ENCODE peak calls at places on chromosomes 1 and 21, in nine cellular contexts. E, C, A, S, P, Z, B, L and X are unnamed samples.

GRCh38 chr21:26842976-26843911 is 2.0 kb downstream of the ADAMTS1 start:
- DNase-seq in E (peak; percentile 80), C (no peak), A (no peak), S (peak; percentile 83), P (peak; percentile 72), Z (peak; percentile 85), B (peak; percentile 87), L (no peak), X (peak; percentile 75)

GRCh38 chr1:38815903-38816627 is 43.5 kb downstream of the RRAGC start:
- DNase-seq in E (no peak), C (peak; percentile 73), A (no peak), S (peak; percentile 53), P (no peak), Z (no peak), B (peak; percentile 20), L (peak; percentile 92), X (no peak)

GRCh38 chr1:83900530-83900929 is 98.4 kb downstream of the TTLL7 start:
- DNase-seq in E (no peak), C (no peak), A (no peak), S (no peak), P (no peak), Z (no peak), B (no peak), L (no peak), X (peak; percentile 36)

GRCh38 chr1:99992760-99993467 is 23.1 kb downstream of the SLC35A3 start:
- DNase-seq in E (no peak), C (peak; percentile 15), A (no peak), S (no peak), P (no peak), Z (no peak), B (no peak), L (peak; percentile 16), X (no peak)

GRCh38 chr1:36087233-36088123 is 1.2 kb upstream of the ADPRS start:
- DNase-seq in E (no peak), C (no peak), A (no peak), S (no peak), P (no peak), Z (no peak), B (no peak), L (peak; percentile 45), X (no peak)

GRCh38 chr1:116268211-116268610 is 104.8 kb upstream of the ATP1A1 start:
- DNase-seq in E (peak; percentile 94), C (no peak), A (no peak), S (no peak), P (no peak), Z (peak; percentile 80), B (peak; percentile 63), L (no peak), X (no peak)

GRCh38 chr1:211415700-211416099 is 76.3 kb downstream of the RD3 start:
- DNase-seq in E (no peak), C (no peak), A (no peak), S (no peak), P (no peak), Z (no peak), B (no peak), L (no peak), X (no peak)

GRCh38 chr1:18530567-18531502 is 50.1 kb downstream of the KLHDC7A start:
- DNase-seq in E (no peak), C (no peak), A (peak; percentile 21), S (peak; percentile 60), P (peak; percentile 35), Z (no peak), B (peak; percentile 31), L (peak; percentile 63), X (peak; percentile 4)

GRCh38 chr1:205074513-205074912 is 9.7 kb downstream of the TMEM81 start:
- DNase-seq in E (no peak), C (no peak), A (no peak), S (no peak), P (no peak), Z (no peak), B (no peak), L (no peak), X (no peak)

GRCh38 chr1:172567720-172568119 is 34.8 kb downstream of the SUCO start:
- DNase-seq in E (no peak), C (no peak), A (no peak), S (no peak), P (no peak), Z (no peak), B (no peak), L (no peak), X (no peak)

GRCh38 chr1:8552135-8552534 is 234.2 kb downstream of the SLC45A1 start:
- DNase-seq in E (no peak), C (no peak), A (peak; percentile 68), S (no peak), P (no peak), Z (no peak), B (no peak), L (no peak), X (no peak)

GRCh38 chr1:203060115-203060514 is 25.7 kb downstream of the MYOG start:
- DNase-seq in E (no peak), C (no peak), A (no peak), S (no peak), P (no peak), Z (no peak), B (no peak), L (no peak), X (no peak)

GRCh38 chr1:82392513-82392912 is 591.8 kb downstream of the ADGRL2 start:
- DNase-seq in E (no peak), C (no peak), A (no peak), S (no peak), P (no peak), Z (no peak), B (no peak), L (no peak), X (no peak)

GRCh38 chr1:88052162-88052561 is 631.9 kb upstream of the PKN2 start:
- DNase-seq in E (no peak), C (no peak), A (no peak), S (no peak), P (no peak), Z (no peak), B (no peak), L (no peak), X (no peak)

GRCh38 chr1:2204384-2205190 is 10.0 kb upstream of the FAAP20 start:
- DNase-seq in E (peak; percentile 75), C (no peak), A (peak; percentile 57), S (peak; percentile 92), P (peak; percentile 99), Z (no peak), B (peak; percentile 57), L (peak; percentile 99), X (no peak)

GRCh38 chr21:34813266-34813886 is 144.6 kb downstream of the CLIC6 start:
- DNase-seq in E (no peak), C (no peak), A (no peak), S (no peak), P (no peak), Z (peak; percentile 38), B (no peak), L (no peak), X (no peak)

GRCh38 chr1:7409278-7409677 is 361.8 kb upstream of the VAMP3 start:
- DNase-seq in E (no peak), C (no peak), A (no peak), S (no peak), P (no peak), Z (peak; percentile 1), B (peak; percentile 20), L (no peak), X (no peak)

GRCh38 chr1:7410156-7410555 is 360.9 kb upstream of the VAMP3 start:
- DNase-seq in E (no peak), C (no peak), A (no peak), S (no peak), P (no peak), Z (no peak), B (no peak), L (no peak), X (no peak)

GRCh38 chr1:7407980-7408770 is 362.9 kb upstream of the VAMP3 start:
- DNase-seq in E (no peak), C (no peak), A (no peak), S (no peak), P (no peak), Z (no peak), B (no peak), L (no peak), X (no peak)

GRCh38 chr1:7407547-7407895 is 363.6 kb upstream of the VAMP3 start:
- DNase-seq in E (no peak), C (no peak), A (no peak), S (no peak), P (no peak), Z (peak; percentile 1), B (no peak), L (no peak), X (no peak)

GRCh38 chr1:7408771-7409150 is 362.3 kb upstream of the VAMP3 start:
- DNase-seq in E (no peak), C (no peak), A (no peak), S (no peak), P (no peak), Z (peak; percentile 1), B (no peak), L (no peak), X (no peak)
- H3K4me1 ChIP-seq in E (no peaks in the 10 kb centered on the region), C (peaks cover 39% of the 10 kb centered on the region), A (no peaks in the 10 kb centered on the region), S (no peaks in the 10 kb centered on the region), P (no peaks in the 10 kb centered on the region), Z (no peaks in the 10 kb centered on the region), B (no peaks in the 10 kb centered on the region), L (no peaks in the 10 kb centered on the region), X (no peaks in the 10 kb centered on the region)

DNA sequence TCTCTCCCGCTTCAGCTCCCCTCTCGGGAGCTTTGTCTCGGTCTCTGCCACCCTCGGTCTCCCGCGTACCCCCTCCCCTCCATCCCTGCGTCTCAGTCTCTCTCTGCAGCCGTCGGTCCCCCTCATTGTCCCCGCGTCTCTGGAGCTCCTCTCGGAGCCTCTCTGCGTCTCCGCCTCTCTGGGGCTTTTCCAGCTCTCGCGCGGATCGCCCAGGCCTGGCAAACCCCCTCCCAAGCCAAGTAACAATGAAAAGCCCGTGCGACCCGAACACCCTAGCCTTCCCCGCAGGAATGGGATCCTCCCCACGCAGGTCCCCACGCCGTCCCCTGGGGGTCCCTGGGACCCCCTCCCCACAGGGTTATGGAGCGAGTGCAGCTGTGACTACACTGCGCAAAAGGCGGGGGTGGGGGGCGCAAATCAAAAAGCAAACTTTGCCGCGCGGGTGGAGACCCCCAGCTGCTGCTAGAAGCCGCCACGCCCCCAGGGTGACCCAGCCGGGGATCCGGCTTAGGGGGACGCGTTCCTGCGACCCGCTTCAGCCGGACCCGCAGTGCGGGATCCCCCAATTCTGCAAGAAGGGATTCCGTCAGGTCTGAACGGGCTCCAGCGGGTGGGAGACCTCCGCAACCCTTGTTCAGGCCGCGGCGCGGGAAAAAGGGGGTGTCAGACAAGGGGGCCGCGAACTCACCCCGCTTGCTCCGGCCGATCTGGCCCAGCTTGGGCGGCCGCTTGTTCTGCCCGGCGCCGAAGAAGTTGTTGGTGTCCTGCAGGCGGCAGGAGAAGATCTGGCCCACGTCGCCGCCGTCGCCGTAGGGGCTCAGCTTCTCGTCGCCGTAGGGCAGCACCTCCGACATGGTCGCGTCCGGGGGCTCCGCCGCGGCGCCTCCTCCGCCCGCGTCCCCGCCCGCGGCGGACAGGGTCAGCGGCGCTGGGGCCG is 1.2 kb downstream of the CAMK2N1 start:
- DNase-seq in E (no peak), C (no peak), A (no peak), S (no peak), P (peak; percentile 72), Z (no peak), B (no peak), L (no peak), X (no peak)
- TF ChIP-seq CTCF in E (no peak), C (no peak), A (no peak), S (no peak), P (no peak), Z (no peak), B (no peak), L (no peak), X (no peak)

GRCh38 chr1:94299627-94300552 is 62.5 kb upstream of the ARHGAP29 start:
- DNase-seq in E (no peak), C (no peak), A (peak; percentile 41), S (peak; percentile 50), P (no peak), Z (no peak), B (no peak), L (no peak), X (no peak)
- TF ChIP-seq POLR2AphosphoS5 in E (peak; percentile 9), C (no peak), A (no peak), S (no peak), P (no peak), Z (no peak), B (no peak), L (no peak), X (no peak)

GRCh38 chr1:165876121-165876520 is 48.7 kb downstream of the UCK2 start:
- DNase-seq in E (no peak), C (no peak), A (no peak), S (no peak), P (no peak), Z (no peak), B (no peak), L (no peak), X (no peak)
- H3K4me1 ChIP-seq in E (no peaks in the 10 kb centered on the region), C (peaks cover 48% of the 10 kb centered on the region), A (peaks cover 45% of the 10 kb centered on the region), S (peaks cover 28% of the 10 kb centered on the region), P (no peaks in the 10 kb centered on the region), Z (no peaks in the 10 kb centered on the region), B (peaks cover 13% of the 10 kb centered on the region), L (no peaks in the 10 kb centered on the region), X (no peaks in the 10 kb centered on the region)